ENCODE peak calls at places on chromosome 20, in four cellular contexts. One of them, this sample, is unnamed.

GRCh38 chr20:7392551-7392950 is 547.7 kb downstream of the HAO1 start:
- DNase-seq in H1: no peak
- DNase-seq in HepG2: no peak
- DNase-seq in transverse colon: no peak
- DNase-seq in this sample: no peak

GRCh38 chr20:41563087-41563486 is 55.1 kb downstream of the CHD6 start:
- DNase-seq in H1: no peak
- DNase-seq in HepG2: no peak
- DNase-seq in transverse colon: no peak
- DNase-seq in this sample: no peak

GRCh38 chr20:50191065-50191565 is 485 bp downstream of the CEBPB start:
- DNase-seq in H1: peak; percentile 68
- DNase-seq in HepG2: no peak
- DNase-seq in transverse colon: peak; percentile 75
- DNase-seq in this sample: peak; percentile 71

GRCh38 chr20:20452254-20452676 is 84.4 kb downstream of the INSM1 start:
- DNase-seq in H1: peak; percentile 76
- DNase-seq in HepG2: no peak
- DNase-seq in transverse colon: peak; percentile 54
- DNase-seq in this sample: peak; percentile 45

GRCh38 chr20:4375881-4376280 is 345.8 kb upstream of the PRND start:
- DNase-seq in H1: no peak
- DNase-seq in HepG2: no peak
- DNase-seq in transverse colon: no peak
- DNase-seq in this sample: no peak

GRCh38 chr20:49724637-49725606 is 11.2 kb upstream of the B4GALT5 start:
- DNase-seq in H1: no peak
- DNase-seq in HepG2: peak; percentile 61
- DNase-seq in transverse colon: no peak
- DNase-seq in this sample: no peak

GRCh38 chr20:21796059-21796458 is 90.6 kb downstream of the PAX1 start:
- DNase-seq in H1: no peak
- DNase-seq in HepG2: peak; percentile 32
- DNase-seq in transverse colon: no peak
- DNase-seq in this sample: no peak

GRCh38 chr20:45727044-45727443 is 4.9 kb downstream of the SPINT4 start:
- DNase-seq in H1: no peak
- DNase-seq in HepG2: no peak
- DNase-seq in transverse colon: no peak
- DNase-seq in this sample: no peak

GRCh38 chr20:46348972-46349741 is 40.9 kb upstream of the CDH22 start:
- DNase-seq in H1: peak; percentile 86
- DNase-seq in HepG2: peak; percentile 46
- DNase-seq in transverse colon: peak; percentile 43
- DNase-seq in this sample: peak; percentile 69

GRCh38 chr20:63831696-63832686 is 927 bp upstream of the ZBTB46 start:
- DNase-seq in H1: peak; percentile 76
- DNase-seq in HepG2: peak; percentile 64
- DNase-seq in transverse colon: peak; percentile 64
- DNase-seq in this sample: peak; percentile 51

GRCh38 chr20:61218886-61219480 is 33.1 kb upstream of the CDH4 start:
- DNase-seq in H1: no peak
- DNase-seq in HepG2: no peak
- DNase-seq in transverse colon: no peak
- DNase-seq in this sample: no peak

GRCh38 chr20:8244637-8245036 is 112.6 kb downstream of the PLCB1 start:
- DNase-seq in H1: no peak
- DNase-seq in HepG2: peak; percentile 50
- DNase-seq in transverse colon: no peak
- DNase-seq in this sample: no peak

GRCh38 chr20:32582659-32583580 is 2.2 kb downstream of the NOL4L start:
- DNase-seq in H1: peak; percentile 72
- DNase-seq in HepG2: no peak
- DNase-seq in transverse colon: peak; percentile 33
- DNase-seq in this sample: no peak

GRCh38 chr20:7180261-7181045 is 413.0 kb downstream of the BMP2 start:
- DNase-seq in H1: no peak
- DNase-seq in HepG2: no peak
- DNase-seq in transverse colon: no peak
- DNase-seq in this sample: no peak

GRCh38 chr20:21234816-21235215 is 68.3 kb upstream of the XRN2 start:
- DNase-seq in H1: no peak
- DNase-seq in HepG2: no peak
- DNase-seq in transverse colon: no peak
- DNase-seq in this sample: no peak

DNA sequence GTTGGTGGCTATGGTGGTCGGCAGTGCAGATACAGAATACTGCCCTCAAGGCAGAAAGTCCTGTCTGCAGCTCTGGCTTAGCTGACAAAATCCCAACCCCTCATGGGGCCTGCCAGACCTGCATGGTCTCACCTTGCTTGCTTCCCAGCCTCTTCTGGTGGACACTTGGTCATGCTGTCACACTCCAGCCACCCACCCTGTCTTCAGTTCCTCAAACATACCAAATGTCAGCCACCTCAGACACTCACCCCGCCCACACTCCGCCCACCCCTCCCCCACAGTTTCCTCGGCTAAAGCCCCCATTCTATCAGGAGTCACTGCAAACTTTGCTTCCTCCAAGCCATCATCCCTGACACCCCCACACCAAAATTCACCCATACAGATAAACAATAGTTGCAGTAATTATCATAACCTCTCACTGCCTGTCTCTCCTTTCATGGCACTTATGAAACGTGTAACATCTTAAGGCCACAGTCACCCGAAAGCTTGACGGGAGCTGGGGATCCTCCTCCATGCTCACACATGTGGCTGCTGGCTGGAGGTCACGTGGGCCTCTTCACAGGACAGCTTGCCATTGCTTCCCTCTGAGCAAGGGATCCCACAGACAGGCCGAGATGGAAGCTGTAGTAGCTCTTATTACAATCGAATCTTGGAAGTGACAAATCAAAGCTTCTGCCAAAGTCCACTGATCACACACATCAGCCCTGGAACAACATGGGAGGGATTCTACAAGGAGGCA is 202.2 kb downstream of the PTPRT start:
- DNase-seq in H1: no peak
- DNase-seq in HepG2: no peak
- DNase-seq in transverse colon: no peak
- DNase-seq in this sample: no peak
- TF ChIP-seq POLR2A in H1: no peak
- TF ChIP-seq POLR2A in HepG2: no peak
- TF ChIP-seq POLR2A in transverse colon: no peak
- TF ChIP-seq POLR2A in this sample: no peak

GRCh38 chr20:5731753-5732366 is 18.3 kb upstream of the SHLD1 start:
- DNase-seq in H1: no peak
- DNase-seq in HepG2: no peak
- DNase-seq in transverse colon: no peak
- DNase-seq in this sample: no peak
- TF ChIP-seq EP300 in H1: no peak
- TF ChIP-seq EP300 in HepG2: no peak
- TF ChIP-seq EP300 in transverse colon: no peak
- TF ChIP-seq EP300 in this sample: no peak

GRCh38 chr20:62365814-62366369 is 1.2 kb downstream of the LAMA5 start:
- DNase-seq in H1: no peak
- DNase-seq in HepG2: no peak
- DNase-seq in transverse colon: peak; percentile 28
- DNase-seq in this sample: no peak
- TF ChIP-seq POLR2A in H1: no peak
- TF ChIP-seq POLR2A in HepG2: no peak
- TF ChIP-seq POLR2A in transverse colon: no peak
- TF ChIP-seq POLR2A in this sample: no peak

GRCh38 chr20:37328149-37328945 is 17.6 kb upstream of the SRC start:
- DNase-seq in H1: no peak
- DNase-seq in HepG2: no peak
- DNase-seq in transverse colon: no peak
- DNase-seq in this sample: no peak

GRCh38 chr20:37329481-37330165 is 16.3 kb upstream of the SRC start:
- DNase-seq in H1: no peak
- DNase-seq in HepG2: peak; percentile 60
- DNase-seq in transverse colon: no peak
- DNase-seq in this sample: no peak

GRCh38 chr20:37326666-37327065 is 19.3 kb upstream of the SRC start:
- DNase-seq in H1: no peak
- DNase-seq in HepG2: no peak
- DNase-seq in transverse colon: no peak
- DNase-seq in this sample: no peak

GRCh38 chr20:37325206-37325605 is 20.7 kb upstream of the SRC start:
- DNase-seq in H1: no peak
- DNase-seq in HepG2: no peak
- DNase-seq in transverse colon: no peak
- DNase-seq in this sample: no peak

GRCh38 chr20:37327748-37328147 is 18.2 kb upstream of the SRC start:
- DNase-seq in H1: no peak
- DNase-seq in HepG2: no peak
- DNase-seq in transverse colon: peak; percentile 80
- DNase-seq in this sample: peak; percentile 47
- TF ChIP-seq EP300 in H1: no peak
- TF ChIP-seq EP300 in HepG2: no peak
- TF ChIP-seq EP300 in transverse colon: no peak
- TF ChIP-seq EP300 in this sample: no peak

DNA sequence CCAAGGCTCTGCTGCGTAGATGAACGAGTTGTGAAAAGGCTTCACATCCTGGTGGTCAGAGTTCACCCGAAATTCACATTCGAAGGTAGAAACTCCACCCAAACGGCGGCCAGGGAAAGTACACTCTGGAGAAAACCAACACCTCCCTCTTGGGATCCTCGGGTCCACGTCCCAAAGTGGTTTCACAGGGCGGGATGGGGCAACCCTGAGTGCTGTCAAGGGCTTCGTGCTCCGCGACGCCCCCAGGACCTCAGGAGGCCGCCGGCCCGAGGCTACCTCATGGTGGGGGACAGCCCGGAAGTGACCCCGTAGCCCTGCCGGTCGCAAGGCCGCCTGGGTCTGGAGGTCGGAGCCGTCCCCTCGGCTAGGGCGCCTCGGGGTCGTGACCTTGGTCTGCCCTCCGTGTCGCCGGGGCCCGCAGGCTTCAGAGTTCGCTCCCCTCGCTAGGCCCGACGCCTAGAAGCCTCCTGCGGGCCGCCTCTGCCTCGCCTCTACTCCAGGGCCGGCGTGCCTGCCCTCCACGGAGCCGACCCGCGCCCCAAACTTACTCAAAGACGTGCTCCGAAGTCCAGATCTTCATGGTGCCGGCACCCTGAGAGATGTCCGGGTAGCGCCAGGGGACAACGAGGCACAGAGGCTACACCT is at the start of gene PRELID3B:
- DNase-seq in H1: no peak
- DNase-seq in HepG2: peak; percentile 30
- DNase-seq in transverse colon: peak; percentile 64
- DNase-seq in this sample: no peak
- TF ChIP-seq POLR2A in H1: no peak
- TF ChIP-seq POLR2A in HepG2: no peak
- TF ChIP-seq POLR2A in transverse colon: peak; percentile 88
- TF ChIP-seq POLR2A in this sample: no peak

DNA sequence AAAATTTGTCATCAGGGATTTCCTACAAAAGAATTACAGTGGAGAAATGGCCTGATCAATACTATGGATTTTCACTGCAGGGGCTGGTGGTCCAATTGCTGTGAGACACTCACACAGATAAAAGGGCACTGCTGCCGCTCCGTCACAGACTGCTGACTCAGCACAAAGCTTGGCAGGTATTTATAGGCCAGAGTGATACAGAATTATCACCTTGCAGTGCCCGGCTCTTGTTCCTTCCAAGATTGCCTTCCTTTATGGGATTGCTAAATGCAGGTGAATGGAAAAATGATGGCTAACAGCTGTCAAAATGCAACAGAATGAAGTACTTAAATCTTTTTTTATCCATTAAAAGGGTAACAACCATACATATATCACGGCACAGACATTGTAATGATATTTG is 247.8 kb upstream of the ZFP64 start:
- DNase-seq in H1: no peak
- DNase-seq in HepG2: no peak
- DNase-seq in transverse colon: no peak
- DNase-seq in this sample: no peak
- TF ChIP-seq EP300 in H1: no peak
- TF ChIP-seq EP300 in HepG2: no peak
- TF ChIP-seq EP300 in transverse colon: no peak
- TF ChIP-seq EP300 in this sample: no peak